ENCODE peak calls at places on chromosomes 6 and 20, in eight cellular contexts. I is M059J, O is brain pericyte, J is heart right ventricle, F is WTC11, K is cardiac muscle cell, U is transverse colon, Q is NCI-H1092 treated with DMSO at 0.1 percent for 48 hours. Z is an unnamed sample.

GRCh38 chr20:63534831-63535651 is 2.1 kb downstream of the PTK6 start:
- DNase-seq in K (no peak), O (no peak), I (no peak), F (peak), U (peak), Q (no peak), J (no peak), Z (no peak)

GRCh38 chr20:46799781-46800180 is 90.3 kb downstream of the SLC2A10 start:
- DNase-seq in O (no peak), K (no peak), U (no peak), Q (no peak), J (no peak), F (no peak), I (no peak), Z (no peak)

GRCh38 chr6:56143796-56144195 is 103.6 kb downstream of the COL21A1 start:
- DNase-seq in I (peak), F (no peak), O (no peak), J (no peak), K (no peak), U (no peak), Q (no peak), Z (peak)

GRCh38 chr6:121183742-121184141 is 150.5 kb downstream of the TBC1D32 start:
- DNase-seq in O (no peak), I (no peak), Q (no peak), U (no peak), K (no peak), F (no peak), J (no peak), Z (no peak)

GRCh38 chr20:61913423-61914225 is 152.1 kb downstream of the TAF4 start:
- DNase-seq in Q (no peak), F (no peak), O (no peak), K (no peak), I (no peak), J (no peak), U (no peak), Z (no peak)

GRCh38 chr6:111793711-111794111 is 79.5 kb downstream of the FYN start:
- DNase-seq in O (no peak), Q (no peak), U (peak), K (no peak), I (no peak), F (no peak), J (no peak), Z (no peak)

GRCh38 chr6:93295631-93296030 is 123.7 kb downstream of the EPHA7 start:
- DNase-seq in J (no peak), U (no peak), O (no peak), F (no peak), Q (no peak), K (no peak), I (no peak), Z (no peak)

GRCh38 chr20:57941572-57942381 is 232.0 kb upstream of the PMEPA1 start:
- DNase-seq in U (no peak), K (no peak), J (no peak), Q (no peak), I (peak), O (no peak), F (no peak), Z (no peak)

GRCh38 chr6:38138374-38138773 is 318.8 kb downstream of the ZFAND3 start:
- DNase-seq in K (no peak), F (peak), O (no peak), J (no peak), I (no peak), Q (no peak), U (no peak), Z (no peak)

GRCh38 chr6:130973521-130974277 is 89.3 kb downstream of the EPB41L2 start:
- DNase-seq in K (no peak), F (no peak), I (no peak), J (no peak), Q (no peak), O (no peak), U (no peak), Z (no peak)

GRCh38 chr6:32967151-32968091 is 973 bp upstream of the BRD2 start:
- DNase-seq in U (peak), O (no peak), F (peak), J (no peak), Q (peak), I (peak), K (no peak), Z (peak)

GRCh38 chr6:30206152-30206551 is 7.1 kb downstream of the TRIM26 start:
- DNase-seq in O (no peak), J (no peak), K (no peak), F (no peak), Q (no peak), U (no peak), I (peak), Z (no peak)

GRCh38 chr20:17854307-17854903 is 114.2 kb downstream of the SNX5 start:
- DNase-seq in Q (no peak), U (peak), K (peak), O (no peak), I (peak), F (peak), J (peak), Z (peak)

GRCh38 chr6:14339711-14340590 is 222.4 kb downstream of the CD83 start:
- DNase-seq in U (no peak), I (no peak), Q (no peak), O (no peak), F (no peak), J (no peak), K (no peak), Z (no peak)

GRCh38 chr6:52130440-52130839 is 43.0 kb upstream of the PKHD1 start:
- DNase-seq in O (no peak), Q (no peak), K (no peak), J (no peak), F (no peak), I (no peak), U (no peak), Z (no peak)

GRCh38 chr20:7993703-7994102 is 25.9 kb downstream of the TMX4 start:
- DNase-seq in O (no peak), I (no peak), J (no peak), U (no peak), F (no peak), Q (no peak), K (no peak), Z (no peak)

GRCh38 chr20:34262488-34263288 is 21.5 kb downstream of the ASIP start:
- DNase-seq in I (peak), F (no peak), Q (no peak), U (peak), J (peak), O (no peak), K (no peak), Z (peak)

GRCh38 chr6:96787846-96788580 is 49.3 kb downstream of the GPR63 start:
- DNase-seq in J (no peak), I (no peak), U (no peak), K (no peak), F (no peak), Q (peak), O (no peak), Z (no peak)

GRCh38 chr6:163661271-163661671 is 246.8 kb downstream of the QKI start:
- DNase-seq in Q (no peak), I (no peak), F (no peak), U (no peak), J (no peak), O (no peak), K (no peak), Z (peak)

GRCh38 chr6:105566503-105566902 is 163.6 kb upstream of the PREP start:
- DNase-seq in Q (no peak), I (no peak), F (no peak), J (no peak), O (no peak), U (peak), K (no peak), Z (no peak)

GRCh38 chr6:152206072-152206818 is 398.8 kb downstream of the ESR1 start:
- DNase-seq in K (peak), J (peak), F (peak), O (no peak), U (peak), I (peak), Q (no peak), Z (peak)

GRCh38 chr6:112214749-112215269 is 39.6 kb downstream of the LAMA4 start:
- DNase-seq in F (no peak), Q (peak), K (no peak), I (no peak), U (no peak), O (no peak), J (no peak), Z (peak)

GRCh38 chr6:54236984-54237383 is 71.3 kb upstream of the TINAG start:
- DNase-seq in O (no peak), Q (no peak), I (no peak), K (no peak), U (no peak), J (no peak), F (no peak), Z (peak)

GRCh38 chr20:11901127-11901526 is 16.6 kb upstream of the BTBD3 start:
- DNase-seq in Q (no peak), U (no peak), O (no peak), J (no peak), K (no peak), F (no peak), I (peak), Z (peak)

GRCh38 chr6:156963712-156964700 is 186.8 kb downstream of the ARID1B start:
- DNase-seq in U (no peak), Q (no peak), I (peak), K (no peak), J (no peak), F (no peak), O (no peak), Z (peak)

GRCh38 chr6:47256361-47256760 is 53.3 kb downstream of the TNFRSF21 start:
- DNase-seq in J (no peak), O (no peak), U (no peak), F (no peak), K (no peak), Q (no peak), I (peak), Z (no peak)

GRCh38 chr20:8796088-8796665 is 272.7 kb upstream of the PLCB4 start:
- DNase-seq in F (no peak), J (no peak), I (peak), Q (no peak), U (no peak), K (no peak), O (no peak), Z (no peak)

GRCh38 chr6:2810092-2810671 is 31.5 kb downstream of the SERPINB1 start:
- DNase-seq in I (peak), F (no peak), U (peak), O (no peak), J (no peak), Q (no peak), K (no peak), Z (peak)

GRCh38 chr6:39642300-39642699 is 82.9 kb downstream of the KIF6 start:
- DNase-seq in O (no peak), K (no peak), J (no peak), F (peak), I (peak), U (no peak), Q (no peak), Z (peak)

GRCh38 chr6:16249971-16250370 is 11.6 kb downstream of the GMPR start:
- DNase-seq in U (no peak), O (no peak), K (no peak), F (no peak), J (no peak), I (no peak), Q (peak), Z (no peak)

GRCh38 chr20:23115823-23116222 is 29.7 kb upstream of the CD93 start:
- DNase-seq in K (no peak), J (no peak), F (no peak), U (no peak), Q (no peak), I (no peak), O (no peak), Z (no peak)

Z was measured in HT1080.